ENCODE peak calls at places on chromosomes 13 and 19, in seven cellular contexts. K is stimulated activated CD4-positive, alpha-beta T cell treated with anti-CD3 and anti-CD28 coated beads, Interleukin-1b, Interleukin-23, amount 100 ng/mL, for 24 hours; B is SK-N-DZ; S is GF-D8; M is endodermal cell; A is AG10803; H is amygdala. U is an unnamed sample.
A peak's percentile ranks its signal among the peaks of the same experiment; 100 is the strongest.

GRCh38 chr13:51647067-51647466 is 62.8 kb downstream of the WDFY2 start:
- DNase-seq in H (no peak), A (no peak), K (no peak), M (no peak), B (no peak), S (no peak), U (no peak)

GRCh38 chr13:50365683-50366391 is 350.6 kb downstream of the KCNRG start:
- DNase-seq in A (no peak), M (no peak), B (no peak), K (peak; percentile 34), H (no peak), S (no peak), U (no peak)

GRCh38 chr13:50589651-50590054 is 253.8 kb downstream of the DLEU7 start:
- DNase-seq in S (no peak), H (no peak), K (no peak), A (peak; percentile 87), M (no peak), B (no peak), U (no peak)

GRCh38 chr13:74132152-74132767 is 1.9 kb downstream of the KLF12 start:
- DNase-seq in K (no peak), A (no peak), H (peak; percentile 4), B (peak; percentile 18), M (no peak), S (no peak), U (no peak)

GRCh38 chr13:73683746-73684145 is 450.5 kb downstream of the KLF12 start:
- DNase-seq in H (no peak), M (no peak), A (no peak), S (no peak), K (no peak), B (no peak), U (no peak)

GRCh38 chr19:14565765-14566711 is 5.8 kb downstream of the NDUFB7 start:
- DNase-seq in M (no peak), K (no peak), A (no peak), H (no peak), B (no peak), S (no peak), U (no peak)

GRCh38 chr19:48190288-48191284 is 20.1 kb downstream of the ZSWIM9 start:
- DNase-seq in H (peak; percentile 73), B (peak; percentile 3), K (no peak), M (peak; percentile 97), A (no peak), S (no peak), U (peak; percentile 61)

GRCh38 chr13:75715598-75716523 is 79.7 kb downstream of the LMO7 start:
- DNase-seq in M (no peak), H (no peak), B (peak; percentile 10), S (no peak), K (no peak), A (no peak), U (no peak)

GRCh38 chr19:41324921-41325639 is 15.1 kb downstream of the CCDC97 start:
- DNase-seq in M (peak; percentile 99), K (no peak), A (peak; percentile 78), H (peak; percentile 44), B (peak; percentile 40), S (no peak), U (no peak)

GRCh38 chr13:40639226-40639681 is 27.2 kb downstream of the FOXO1 start:
- DNase-seq in H (peak; percentile 31), A (peak; percentile 26), K (no peak), S (no peak), B (no peak), M (no peak), U (no peak)

GRCh38 chr19:3617463-3617862 is 9.1 kb downstream of the CACTIN start:
- DNase-seq in A (no peak), H (no peak), S (no peak), B (no peak), K (no peak), M (peak; percentile 78), U (peak; percentile 75)

GRCh38 chr13:98796798-98797197 is 44.3 kb upstream of the SLC15A1 start:
- DNase-seq in H (no peak), B (no peak), A (no peak), K (no peak), M (no peak), S (no peak), U (no peak)

GRCh38 chr19:41352609-41353465 is 885 bp downstream of the TGFB1 start:
- DNase-seq in H (no peak), K (peak; percentile 76), B (peak; percentile 55), M (peak; percentile 89), A (peak; percentile 45), S (peak; percentile 56), U (peak; percentile 66)

GRCh38 chr19:39845172-39845571 is 1.0 kb downstream of the FBL start:
- DNase-seq in H (no peak), K (no peak), A (no peak), M (no peak), S (no peak), B (no peak), U (no peak)

GRCh38 chr19:5291588-5292193 is 48.9 kb downstream of the PTPRS start:
- DNase-seq in H (no peak), S (no peak), M (no peak), B (no peak), K (no peak), A (no peak), U (no peak)

GRCh38 chr13:98083936-98084335 is 59.0 kb upstream of the FARP1 start:
- DNase-seq in M (no peak), K (no peak), B (no peak), S (no peak), A (peak; percentile 30), H (no peak), U (no peak)

GRCh38 chr19:11949201-11949600 is 15.6 kb upstream of the ZNF763 start:
- DNase-seq in M (no peak), A (no peak), H (no peak), K (no peak), B (no peak), S (no peak), U (no peak)

GRCh38 chr19:11234486-11235075 is 4.8 kb upstream of the ANGPTL8 start:
- DNase-seq in H (no peak), A (no peak), K (no peak), S (no peak), M (no peak), B (no peak), U (no peak)

GRCh38 chr19:44807162-44807561 is 1.7 kb upstream of the BCAM start:
- DNase-seq in H (no peak), K (no peak), M (no peak), S (no peak), B (no peak), A (no peak), U (peak; percentile 58)

GRCh38 chr13:78679329-78679728 is 20.4 kb upstream of the OBI1 start:
- DNase-seq in K (no peak), S (no peak), M (no peak), B (no peak), A (no peak), H (no peak), U (no peak)

GRCh38 chr19:20968092-20968491 is 45.0 kb downstream of the ZNF85 start:
- DNase-seq in H (no peak), K (no peak), A (no peak), M (no peak), S (no peak), B (no peak), U (no peak)

GRCh38 chr13:102799544-102800144 is 725 bp downstream of the BIVM start:
- DNase-seq in A (peak; percentile 22), M (peak; percentile 73), B (peak; percentile 19), K (no peak), H (peak; percentile 75), S (no peak), U (peak; percentile 29)

GRCh38 chr19:56601375-56601774 is 6.3 kb downstream of the ZNF71 start:
- DNase-seq in H (no peak), M (no peak), K (no peak), B (no peak), A (no peak), S (no peak), U (no peak)

GRCh38 chr19:3097442-3097871 is 3.3 kb downstream of the GNA11 start:
- DNase-seq in A (no peak), S (no peak), K (no peak), H (no peak), B (no peak), M (no peak), U (peak; percentile 46)